ENCODE peak calls at places on chromosomes 6 and 20, in nine cellular contexts. T is aorta; W is Panc1; L is CD8-positive, alpha-beta T cell; R is SJSA1; P is CD4-positive, CD25-positive, alpha-beta regulatory T cell; S is ovary; M is heart right ventricle; Q is Karpas-422. A is an unnamed sample. For H3K27me3, the result is how much of the 10 kb centered on the place peaks cover.

GRCh38 chr6:95431637-95432228 is 145.6 kb upstream of the MANEA start:
- DNase-seq in T (no peak), W (peak), L (peak), R (no peak), P (no peak), S (peak), M (no peak), Q (peak), A (peak)

GRCh38 chr6:40535784-40536380 is 51.3 kb downstream of the LRFN2 start:
- DNase-seq in T (peak), W (no peak), L (no peak), R (no peak), P (no peak), S (no peak), M (no peak), Q (no peak), A (no peak)

GRCh38 chr6:162528538-162528937 is 199.0 kb downstream of the PRKN start:
- DNase-seq in T (no peak), W (no peak), L (no peak), R (no peak), P (no peak), S (no peak), M (no peak), Q (no peak), A (no peak)

GRCh38 chr6:122651604-122652003 is 41.4 kb downstream of the PKIB start:
- DNase-seq in T (no peak), W (no peak), L (no peak), R (no peak), P (no peak), S (no peak), M (no peak), Q (no peak), A (no peak)

GRCh38 chr6:148616811-148617210 is 130.0 kb upstream of the UST start:
- DNase-seq in T (no peak), W (no peak), L (no peak), R (no peak), P (no peak), S (no peak), M (no peak), Q (no peak), A (no peak)

GRCh38 chr6:91490672-91491071 is 903.8 kb upstream of the MAP3K7 start:
- DNase-seq in T (no peak), W (no peak), L (no peak), R (no peak), P (no peak), S (no peak), M (no peak), Q (no peak), A (no peak)

GRCh38 chr6:3644613-3645012 is 106.9 kb downstream of the PXDC1 start:
- DNase-seq in T (no peak), W (no peak), L (no peak), R (no peak), P (no peak), S (no peak), M (no peak), Q (no peak), A (no peak)

GRCh38 chr20:59596690-59597089 is 7.7 kb upstream of the PHACTR3 start:
- DNase-seq in T (peak), W (no peak), L (no peak), R (no peak), P (no peak), S (no peak), M (no peak), Q (no peak), A (no peak)

GRCh38 chr20:17833036-17833674 is 133.4 kb downstream of the BANF2 start:
- DNase-seq in T (no peak), W (no peak), L (no peak), R (no peak), P (no peak), S (no peak), M (no peak), Q (no peak), A (no peak)

GRCh38 chr6:41578714-41579610 is 32.8 kb downstream of the FOXP4 start:
- DNase-seq in T (no peak), W (no peak), L (no peak), R (peak), P (no peak), S (no peak), M (no peak), Q (no peak), A (no peak)

GRCh38 chr6:168546173-168546572 is 105.2 kb downstream of the SMOC2 start:
- DNase-seq in T (no peak), W (no peak), L (no peak), R (no peak), P (no peak), S (no peak), M (no peak), Q (no peak), A (no peak)

GRCh38 chr6:33277663-33278391 is 904 bp downstream of the B3GALT4 start:
- DNase-seq in T (no peak), W (no peak), L (peak), R (no peak), P (peak), S (no peak), M (no peak), Q (peak), A (no peak)

GRCh38 chr20:11906626-11907480 is 10.8 kb upstream of the BTBD3 start:
- DNase-seq in T (no peak), W (no peak), L (no peak), R (no peak), P (no peak), S (no peak), M (no peak), Q (no peak), A (no peak)

GRCh38 chr20:61391185-61391584 is 139.1 kb downstream of the CDH4 start:
- DNase-seq in T (peak), W (no peak), L (no peak), R (no peak), P (no peak), S (no peak), M (no peak), Q (no peak), A (no peak)

GRCh38 chr6:108739496-108740330 is 108.5 kb upstream of the ARMC2 start:
- DNase-seq in T (no peak), W (no peak), L (no peak), R (no peak), P (no peak), S (no peak), M (no peak), Q (no peak), A (no peak)

GRCh38 chr6:88953550-88954386 is 9.7 kb downstream of the RNGTT start:
- DNase-seq in T (no peak), W (no peak), L (no peak), R (no peak), P (no peak), S (no peak), M (no peak), Q (no peak), A (no peak)

GRCh38 chr20:8473459-8473858 is 341.4 kb downstream of the PLCB1 start:
- DNase-seq in T (no peak), W (no peak), L (no peak), R (no peak), P (no peak), S (no peak), M (no peak), Q (no peak), A (no peak)

GRCh38 chr20:8390500-8390899 is 258.4 kb downstream of the PLCB1 start:
- DNase-seq in T (no peak), W (no peak), L (no peak), R (no peak), P (no peak), S (no peak), M (no peak), Q (no peak), A (no peak)

GRCh38 chr20:43379239-43379917 is 78.3 kb upstream of the SRSF6 start:
- DNase-seq in T (no peak), W (no peak), L (no peak), R (no peak), P (no peak), S (no peak), M (no peak), Q (no peak), A (peak)

GRCh38 chr6:111499269-111499793 is 16.3 kb upstream of the REV3L start:
- DNase-seq in T (no peak), W (no peak), L (no peak), R (no peak), P (no peak), S (no peak), M (no peak), Q (no peak), A (no peak)

GRCh38 chr6:140385686-140386085 is 1011.2 kb upstream of the CITED2 start:
- DNase-seq in T (no peak), W (no peak), L (no peak), R (no peak), P (no peak), S (no peak), M (no peak), Q (no peak), A (no peak)

GRCh38 chr6:164097557-164098398 is 683.3 kb downstream of the QKI start:
- DNase-seq in T (no peak), W (no peak), L (no peak), R (no peak), P (no peak), S (no peak), M (no peak), Q (no peak), A (no peak)

GRCh38 chr6:127180421-127180820 is 62.0 kb downstream of the RSPO3 start:
- DNase-seq in T (no peak), W (no peak), L (no peak), R (no peak), P (no peak), S (no peak), M (no peak), Q (no peak), A (no peak)

GRCh38 chr6:36350082-36350481 is 13.4 kb upstream of the BNIP5 start:
- DNase-seq in T (peak), W (no peak), L (no peak), R (no peak), P (no peak), S (no peak), M (no peak), Q (no peak), A (no peak)

GRCh38 chr20:53763707-53764415 is 170.2 kb upstream of the ZNF217 start:
- DNase-seq in T (no peak), W (peak), L (no peak), R (peak), P (no peak), S (no peak), M (no peak), Q (no peak), A (no peak)

GRCh38 chr6:143119260-143119659 is 58.6 kb downstream of the AIG1 start:
- DNase-seq in T (no peak), W (no peak), L (no peak), R (no peak), P (no peak), S (no peak), M (no peak), Q (no peak), A (no peak)

GRCh38 chr6:134537146-134537555 is 219.2 kb upstream of the SGK1 start:
- DNase-seq in T (no peak), W (peak), L (no peak), R (peak), P (no peak), S (no peak), M (no peak), Q (no peak), A (peak)

GRCh38 chr20:46307139-46307998 is 929 bp downstream of the CDH22 start:
- DNase-seq in T (peak), W (peak), L (peak), R (peak), P (peak), S (peak), M (peak), Q (peak), A (no peak)

GRCh38 chr20:10578607-10579006 is 95.2 kb downstream of the JAG1 start:
- DNase-seq in T (no peak), W (peak), L (no peak), R (no peak), P (no peak), S (no peak), M (no peak), Q (no peak), A (no peak)

GRCh38 chr20:21315138-21315537 is 12.0 kb downstream of the XRN2 start:
- DNase-seq in T (no peak), W (no peak), L (no peak), R (no peak), P (no peak), S (no peak), M (no peak), Q (no peak), A (no peak)

DNA sequence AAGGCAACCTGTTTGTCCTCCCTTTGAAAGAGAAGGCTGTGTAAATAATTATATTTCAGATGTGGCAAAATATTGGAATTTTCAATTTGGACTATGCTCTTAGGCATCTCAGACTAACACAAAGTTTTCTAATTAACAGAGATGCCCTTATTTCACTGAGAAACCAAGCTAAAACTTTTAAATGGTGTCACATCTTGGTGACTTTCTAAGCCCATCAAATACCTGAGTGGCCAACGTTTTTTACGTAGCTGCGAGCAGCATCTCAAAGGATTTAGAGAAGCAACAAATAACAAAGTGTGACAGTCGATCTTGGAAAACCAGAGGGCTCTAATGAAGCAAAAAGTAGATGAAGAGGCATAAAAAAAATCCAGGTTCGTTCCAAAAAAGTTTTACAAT is 3.4 kb upstream of the HEY2 start:
- DNase-seq in T (no peak), W (no peak), L (no peak), R (no peak), P (no peak), S (no peak), M (no peak), Q (no peak), A (no peak)
- H3K27me3 ChIP-seq in T (under half), W (half or more), L (under half), R (half or more), P (half or more), S (under half), M (under half), Q (under half), A (under half)

DNA sequence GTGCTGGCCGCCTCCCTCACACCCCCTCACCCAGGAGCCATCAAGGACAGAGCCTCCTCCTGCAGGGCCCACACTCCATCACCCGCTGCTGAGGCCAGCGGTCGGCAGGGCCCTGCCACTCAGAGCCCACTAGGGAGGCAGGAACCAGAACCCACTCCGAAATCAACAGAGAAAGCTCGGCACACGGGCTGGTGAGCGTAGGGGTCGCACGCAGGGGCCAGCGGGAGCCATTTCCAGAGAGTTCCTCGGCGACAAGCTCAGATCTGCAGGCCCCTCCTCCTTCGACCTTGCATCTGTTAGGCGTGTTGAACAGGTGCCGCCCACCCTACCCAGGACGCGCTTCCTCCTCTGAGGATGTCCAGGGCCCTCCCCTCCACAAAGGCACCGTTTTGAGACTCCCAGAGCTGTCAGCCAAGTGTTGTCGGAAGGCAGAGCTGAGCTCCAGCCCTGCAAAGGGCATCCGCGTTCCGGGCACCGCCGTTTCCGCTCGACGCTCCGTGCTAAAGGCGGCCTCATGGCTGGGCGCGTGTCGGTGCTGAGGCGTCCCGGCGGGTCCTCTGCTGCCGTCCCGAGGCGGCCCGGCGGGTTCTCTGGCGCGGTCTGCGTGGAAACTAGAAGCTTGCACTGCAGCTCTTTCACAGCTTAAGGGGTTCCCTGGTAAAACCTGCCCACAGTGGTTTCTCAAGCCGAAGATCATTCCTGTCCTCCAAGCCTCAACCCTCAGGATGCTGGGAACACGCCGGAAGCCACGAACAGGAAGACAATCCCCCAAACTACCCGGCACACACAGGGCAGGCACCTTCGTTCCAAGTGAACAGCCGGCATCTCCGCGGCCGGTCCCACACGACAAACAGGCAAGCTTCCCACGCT is 6.8 kb downstream of the KCNQ2 start:
- DNase-seq in T (no peak), W (no peak), L (no peak), R (no peak), P (no peak), S (no peak), M (no peak), Q (no peak), A (no peak)
- H3K27me3 ChIP-seq in T (under half), W (under half), L (under half), R (half or more), P (under half), S (under half), M (half or more), Q (under half), A (under half)

DNA sequence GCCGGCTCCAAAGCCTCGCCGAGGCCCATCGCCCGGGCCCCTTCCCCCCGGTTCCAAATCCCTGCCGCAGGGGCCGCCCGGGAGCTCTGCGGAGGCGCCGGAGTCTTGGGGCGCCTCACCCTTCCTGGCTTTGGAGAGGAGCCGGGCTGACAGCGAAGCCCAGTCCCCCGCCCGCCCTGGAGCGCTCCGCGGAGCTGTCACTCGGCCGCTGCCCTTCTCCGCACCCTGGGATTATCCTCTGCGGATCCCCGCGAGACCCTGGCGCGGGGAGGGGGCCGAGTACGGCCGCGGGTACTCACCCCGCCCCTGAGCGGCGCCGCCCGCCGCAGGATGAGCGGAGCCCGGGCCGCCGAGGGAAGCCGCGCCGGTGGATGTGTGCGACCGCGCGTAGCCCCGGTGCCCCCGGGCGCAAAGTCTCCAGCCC is 343 bp downstream of the SNAP91 start:
- DNase-seq in T (peak), W (no peak), L (no peak), R (no peak), P (no peak), S (peak), M (peak), Q (no peak), A (no peak)
- H3K27me3 ChIP-seq in T (under half), W (under half), L (under half), R (half or more), P (under half), S (under half), M (under half), Q (under half), A (under half)

GRCh38 chr6:47752801-47753200 is 29.0 kb upstream of the OPN5 start:
- DNase-seq in T (no peak), W (no peak), L (no peak), R (no peak), P (no peak), S (no peak), M (no peak), Q (no peak), A (no peak)
- H3K27me3 ChIP-seq in T (under half), W (under half), L (under half), R (under half), P (under half), S (under half), M (under half), Q (under half), A (under half)